ENCODE peak calls at places on chromosomes 5 and 9, in four cellular contexts. Y, J, D and R are unnamed samples.

GRCh38 chr5:137778772-137779564 is 24.8 kb upstream of the HNRNPA0 start:
- DNase-seq in J (no peak), Y (peak), D (no peak), R (no peak)

GRCh38 chr5:59361454-59361853 is 532.1 kb downstream of the PDE4D start:
- DNase-seq in Y (no peak), D (no peak), J (no peak), R (no peak)

GRCh38 chr9:81559197-81559596 is 130.2 kb downstream of the TLE1 start:
- DNase-seq in Y (no peak), D (no peak), J (no peak), R (no peak)

GRCh38 chr9:137076636-137077009 is 694 bp upstream of the UAP1L1 start:
- DNase-seq in Y (no peak), J (no peak), D (no peak), R (no peak)

GRCh38 chr5:180831139-180832080 is 28.8 kb upstream of the MGAT1 start:
- DNase-seq in J (peak), D (peak), Y (peak), R (peak)

GRCh38 chr5:124561451-124561850 is 185.0 kb downstream of the ZNF608 start:
- DNase-seq in D (no peak), Y (no peak), J (peak), R (no peak)

GRCh38 chr5:167579701-167580045 is 711.8 kb upstream of the WWC1 start:
- DNase-seq in Y (no peak), D (no peak), J (no peak), R (no peak)

GRCh38 chr9:5953743-5954707 is 61.4 kb downstream of the RANBP6 start:
- DNase-seq in Y (no peak), J (no peak), D (no peak), R (no peak)

GRCh38 chr9:104950838-104951237 is 22.9 kb upstream of the ABCA1 start:
- DNase-seq in Y (no peak), D (no peak), J (no peak), R (no peak)

GRCh38 chr5:150208187-150209015 is 18.5 kb downstream of the SLC6A7 start:
- DNase-seq in Y (no peak), D (no peak), J (no peak), R (no peak)

GRCh38 chr9:98410185-98410697 is 154.8 kb upstream of the TBC1D2 start:
- DNase-seq in D (peak), Y (no peak), J (no peak), R (no peak)

GRCh38 chr9:11457809-11458785 is 845.3 kb upstream of the PTPRD start:
- DNase-seq in Y (no peak), D (no peak), J (no peak), R (no peak)

GRCh38 chr5:112533315-112533867 is 114.3 kb upstream of the EPB41L4A start:
- DNase-seq in Y (peak), D (peak), J (peak), R (no peak)

GRCh38 chr9:87276851-87277251 is 220.8 kb upstream of the DAPK1 start:
- DNase-seq in J (no peak), D (no peak), Y (no peak), R (no peak)

GRCh38 chr9:138052635-138053320 is 175.2 kb downstream of the CACNA1B start:
- DNase-seq in D (no peak), Y (no peak), J (peak), R (peak)

GRCh38 chr9:133848471-133848870 is 110.3 kb upstream of the SARDH start:
- DNase-seq in Y (no peak), J (no peak), D (no peak), R (no peak)

GRCh38 chr9:70034292-70034711 is 9.3 kb upstream of the MAMDC2 start:
- DNase-seq in D (no peak), Y (no peak), J (no peak), R (no peak)

GRCh38 chr5:55904152-55904551 is 53.0 kb downstream of the IL31RA start:
- DNase-seq in D (no peak), J (no peak), Y (no peak), R (peak)

GRCh38 chr5:175246242-175246891 is 197.6 kb downstream of the DRD1 start:
- DNase-seq in Y (peak), J (no peak), D (peak), R (no peak)

GRCh38 chr9:92534199-92535159 is 1.3 kb downstream of the ECM2 start:
- DNase-seq in J (no peak), D (no peak), Y (no peak), R (no peak)

GRCh38 chr9:80030801-80031200 is 459.0 kb downstream of the TLE4 start:
- DNase-seq in Y (no peak), J (no peak), D (no peak), R (no peak)

GRCh38 chr5:152264656-152265055 is 140.4 kb downstream of the NMUR2 start:
- DNase-seq in J (no peak), D (no peak), Y (no peak), R (no peak)

GRCh38 chr5:57779383-57780223 is 297.0 kb upstream of the ACTBL2 start:
- DNase-seq in J (no peak), D (peak), Y (peak), R (no peak)

GRCh38 chr5:9468070-9468388 is 77.8 kb downstream of the SEMA5A start:
- DNase-seq in D (no peak), Y (no peak), J (peak), R (peak)

GRCh38 chr9:19050637-19051591 is 1.7 kb downstream of the RRAGA start:
- DNase-seq in Y (no peak), J (no peak), D (no peak), R (no peak)

GRCh38 chr5:39024005-39024404 is 50.2 kb downstream of the RICTOR start:
- DNase-seq in Y (no peak), J (no peak), D (no peak), R (no peak)

GRCh38 chr5:65100846-65101678 is 332.3 kb downstream of the CWC27 start:
- DNase-seq in D (peak), Y (peak), J (no peak), R (no peak)

GRCh38 chr5:118580959-118581358 is 407.4 kb downstream of the DTWD2 start:
- DNase-seq in J (no peak), Y (no peak), D (no peak), R (no peak)

GRCh38 chr5:96562614-96563013 is 99.6 kb upstream of the CAST start:
- DNase-seq in J (no peak), D (no peak), Y (no peak), R (no peak)

GRCh38 chr5:21181726-21182125 is 1193.7 kb upstream of the CDH18 start:
- DNase-seq in D (no peak), Y (no peak), J (no peak), R (no peak)

GRCh38 chr5:79890119-79890870 is 100.8 kb downstream of the MTX3 start:
- DNase-seq in Y (no peak), J (no peak), D (no peak), R (no peak)

GRCh38 chr5:26833596-26833995 is 204.8 kb downstream of the CDH9 start:
- DNase-seq in J (no peak), Y (no peak), D (no peak), R (no peak)

GRCh38 chr9:2623866-2624682 is 2.5 kb downstream of the VLDLR start:
- DNase-seq in J (peak), D (no peak), Y (no peak), R (no peak)

GRCh38 chr9:2623046-2623865 is 1.7 kb downstream of the VLDLR start:
- DNase-seq in Y (no peak), D (peak), J (peak), R (peak)

GRCh38 chr9:2622361-2623045 is 916 bp downstream of the VLDLR start:
- DNase-seq in D (peak), J (peak), Y (no peak), R (no peak)

GRCh38 chr9:2628926-2629325 is 7.3 kb downstream of the VLDLR start:
- DNase-seq in Y (no peak), J (no peak), D (no peak), R (no peak)

DNA sequence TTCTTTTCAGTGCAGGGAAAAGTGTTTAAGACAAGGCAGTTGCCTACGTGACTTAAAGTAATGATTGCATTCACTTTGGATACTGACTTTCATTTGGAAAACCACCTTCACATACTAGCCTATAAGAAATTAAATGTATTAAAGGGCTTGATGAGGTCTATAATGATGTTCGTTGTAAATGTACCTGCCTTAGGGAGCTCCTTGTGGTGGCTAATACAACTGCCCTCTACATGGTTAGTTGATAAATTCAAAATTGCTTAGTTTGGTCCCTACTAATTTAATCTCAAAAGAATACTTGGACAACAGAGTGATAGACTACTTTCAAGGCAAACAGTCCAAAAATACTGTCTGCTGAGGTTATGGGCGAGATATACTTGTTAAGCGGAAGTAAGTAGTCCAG is 3.8 kb downstream of the VLDLR start:
- DNase-seq in J (no peak), D (no peak), Y (no peak), R (no peak)
- TF ChIP-seq CTCF in J (no peak), D (peak), Y (peak), R (no peak)

GRCh38 chr9:37002036-37002412 is 32.0 kb downstream of the PAX5 start:
- DNase-seq in J (no peak), D (no peak), Y (no peak), R (no peak)

GRCh38 chr9:37005517-37006140 is 28.4 kb downstream of the PAX5 start:
- DNase-seq in D (no peak), Y (no peak), J (no peak), R (no peak)

GRCh38 chr9:37007295-37007694 is 26.8 kb downstream of the PAX5 start:
- DNase-seq in Y (no peak), J (no peak), D (no peak), R (no peak)

GRCh38 chr9:37002413-37003217 is 31.5 kb downstream of the PAX5 start:
- DNase-seq in J (no peak), D (no peak), Y (no peak), R (no peak)

DNA sequence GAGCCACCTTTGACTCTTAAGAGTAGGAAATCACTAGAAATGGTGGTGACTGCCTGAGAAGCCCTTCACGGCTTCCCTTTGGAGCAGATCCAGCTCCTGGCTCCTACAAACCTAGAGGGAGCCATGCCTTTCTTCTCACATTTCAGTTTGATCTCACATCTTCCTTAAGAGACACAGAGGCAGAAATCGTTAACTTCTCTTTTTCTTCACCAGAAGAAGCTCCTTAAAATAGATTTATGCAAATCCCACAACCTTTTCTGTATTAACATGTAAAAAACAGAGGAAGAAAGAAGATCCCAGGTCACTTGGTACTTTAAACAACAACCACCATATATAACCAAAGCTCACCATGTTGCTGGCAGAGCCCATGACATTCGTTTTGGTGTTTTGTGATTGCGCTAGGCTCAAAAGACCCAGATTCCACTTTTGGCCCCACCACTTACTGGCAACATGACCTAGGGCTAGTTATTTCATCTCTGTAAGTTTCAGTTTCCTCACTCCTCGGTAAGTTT is 29.6 kb downstream of the PAX5 start:
- DNase-seq in Y (no peak), D (no peak), J (no peak), R (no peak)
- TF ChIP-seq POLR2A in Y (no peak), D (no peak), J (no peak), R (no peak)

DNA sequence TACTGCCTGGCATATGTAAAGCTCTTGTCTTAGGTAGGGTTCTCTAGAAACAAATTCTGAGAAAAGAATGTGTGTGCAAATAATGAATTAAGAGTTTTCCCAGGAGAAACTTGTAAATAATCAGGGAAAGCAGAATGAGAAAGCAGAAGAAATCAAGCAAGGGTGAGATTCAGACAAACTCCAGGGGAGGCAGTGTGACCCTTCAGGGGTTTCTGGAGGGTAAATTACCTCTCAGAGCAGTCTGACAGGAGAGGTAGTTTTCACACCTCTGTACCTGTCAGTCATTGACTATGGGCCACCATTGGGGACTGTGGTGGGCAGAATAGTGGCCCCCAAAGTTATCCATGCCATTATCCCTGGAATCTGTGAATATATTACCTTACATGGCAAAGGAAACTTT is 124.6 kb downstream of the KCTD16 start:
- DNase-seq in D (no peak), Y (no peak), J (no peak), R (no peak)
- TF ChIP-seq CTCF in D (no peak), Y (no peak), J (no peak), R (no peak)

GRCh38 chr9:113930384-113930783 is 54.3 kb downstream of the ZNF618 start:
- DNase-seq in Y (no peak), D (no peak), J (peak), R (no peak)
- TF ChIP-seq POLR2A in Y (no peak), D (no peak), J (no peak), R (no peak)